ENCODE peak calls at places on chromosomes 12 and 14, in six cellular contexts. One of them, this sample, is unnamed.

GRCh38 chr14:68622856-68623255 is 170.0 kb downstream of the ZFP36L1 start:
- DNase-seq in tibial nerve: no peak
- DNase-seq in stomach: no peak
- DNase-seq in upper lobe of left lung: no peak
- DNase-seq in HL-60: no peak
- DNase-seq in AG10803: no peak
- DNase-seq in this sample: no peak

GRCh38 chr12:43662736-43663135 is 95.9 kb downstream of the PUS7L start:
- DNase-seq in stomach: no peak
- DNase-seq in tibial nerve: no peak
- DNase-seq in upper lobe of left lung: no peak
- DNase-seq in AG10803: no peak
- DNase-seq in HL-60: no peak
- DNase-seq in this sample: no peak

GRCh38 chr12:32305163-32305562 is 94.2 kb upstream of the FGD4 start:
- DNase-seq in upper lobe of left lung: no peak
- DNase-seq in stomach: no peak
- DNase-seq in AG10803: peak; percentile 24
- DNase-seq in HL-60: no peak
- DNase-seq in tibial nerve: no peak
- DNase-seq in this sample: no peak

GRCh38 chr12:572532-572899 is 90.7 kb downstream of the NINJ2 start:
- DNase-seq in upper lobe of left lung: no peak
- DNase-seq in stomach: peak; percentile 23
- DNase-seq in HL-60: no peak
- DNase-seq in AG10803: no peak
- DNase-seq in tibial nerve: no peak
- DNase-seq in this sample: no peak

GRCh38 chr12:76762556-76762955 is 1.4 kb upstream of the ZDHHC17 start:
- DNase-seq in HL-60: no peak
- DNase-seq in tibial nerve: no peak
- DNase-seq in AG10803: no peak
- DNase-seq in upper lobe of left lung: no peak
- DNase-seq in stomach: no peak
- DNase-seq in this sample: no peak

GRCh38 chr12:130013771-130014484 is 110.1 kb upstream of the TMEM132D start:
- DNase-seq in HL-60: no peak
- DNase-seq in stomach: peak; percentile 40
- DNase-seq in AG10803: peak; percentile 20
- DNase-seq in tibial nerve: no peak
- DNase-seq in upper lobe of left lung: peak; percentile 70
- DNase-seq in this sample: no peak

GRCh38 chr12:54526800-54527630 is 22.4 kb upstream of the PDE1B start:
- DNase-seq in upper lobe of left lung: no peak
- DNase-seq in AG10803: peak; percentile 14
- DNase-seq in tibial nerve: no peak
- DNase-seq in HL-60: peak; percentile 17
- DNase-seq in stomach: peak; percentile 39
- DNase-seq in this sample: peak; percentile 50

GRCh38 chr12:122207391-122207790 is 3.9 kb downstream of the B3GNT4 start:
- DNase-seq in stomach: no peak
- DNase-seq in tibial nerve: no peak
- DNase-seq in upper lobe of left lung: no peak
- DNase-seq in HL-60: no peak
- DNase-seq in AG10803: no peak
- DNase-seq in this sample: no peak

GRCh38 chr14:76810953-76811400 is 1.7 kb downstream of the ANGEL1 start:
- DNase-seq in upper lobe of left lung: no peak
- DNase-seq in tibial nerve: no peak
- DNase-seq in AG10803: peak; percentile 47
- DNase-seq in stomach: no peak
- DNase-seq in HL-60: no peak
- DNase-seq in this sample: peak; percentile 46

GRCh38 chr12:69007166-69007857 is 74.3 kb upstream of the CPM start:
- DNase-seq in tibial nerve: no peak
- DNase-seq in stomach: peak; percentile 29
- DNase-seq in upper lobe of left lung: no peak
- DNase-seq in AG10803: peak; percentile 73
- DNase-seq in HL-60: no peak
- DNase-seq in this sample: no peak

GRCh38 chr14:76836029-76836630 is 9.9 kb downstream of the LRRC74A start:
- DNase-seq in HL-60: no peak
- DNase-seq in AG10803: no peak
- DNase-seq in tibial nerve: no peak
- DNase-seq in stomach: no peak
- DNase-seq in upper lobe of left lung: peak; percentile 56
- DNase-seq in this sample: no peak

GRCh38 chr12:102551186-102551585 is 70.8 kb upstream of the IGF1 start:
- DNase-seq in HL-60: no peak
- DNase-seq in tibial nerve: no peak
- DNase-seq in upper lobe of left lung: no peak
- DNase-seq in stomach: no peak
- DNase-seq in AG10803: no peak
- DNase-seq in this sample: no peak

GRCh38 chr12:27177716-27178115 is 66.4 kb upstream of the STK38L start:
- DNase-seq in AG10803: peak; percentile 70
- DNase-seq in upper lobe of left lung: no peak
- DNase-seq in tibial nerve: no peak
- DNase-seq in stomach: no peak
- DNase-seq in HL-60: no peak
- DNase-seq in this sample: no peak

DNA sequence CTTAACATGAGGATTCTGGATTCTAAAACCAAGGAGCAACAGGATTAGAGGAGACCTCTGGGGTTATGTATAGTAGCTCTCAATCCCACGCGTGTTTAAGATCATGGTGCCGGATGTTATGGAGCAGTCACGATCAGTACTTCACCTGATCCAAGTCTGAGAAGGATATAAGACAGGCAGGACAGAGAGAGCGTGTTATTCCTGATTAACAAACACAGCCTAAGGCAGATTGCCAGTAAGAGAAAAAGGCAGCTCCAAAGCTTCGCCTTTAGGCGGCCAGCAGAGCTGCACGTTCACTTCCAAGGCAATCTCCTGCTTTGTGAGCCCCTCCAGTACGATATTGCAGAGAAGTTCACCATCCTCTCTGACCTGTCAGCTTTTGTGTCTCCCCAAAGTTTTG is 5.5 kb downstream of the SETD3 start:
- DNase-seq in tibial nerve: no peak
- DNase-seq in upper lobe of left lung: no peak
- DNase-seq in HL-60: no peak
- DNase-seq in AG10803: no peak
- DNase-seq in stomach: no peak
- DNase-seq in this sample: peak; percentile 10
- TF ChIP-seq CTCF in tibial nerve: no peak
- TF ChIP-seq CTCF in upper lobe of left lung: no peak
- TF ChIP-seq CTCF in HL-60: no peak
- TF ChIP-seq CTCF in AG10803: no peak
- TF ChIP-seq CTCF in stomach: no peak
- TF ChIP-seq CTCF in this sample: no peak

GRCh38 chr14:64878775-64879634 is 702 bp downstream of the SPTB start:
- DNase-seq in HL-60: no peak
- DNase-seq in stomach: no peak
- DNase-seq in AG10803: no peak
- DNase-seq in tibial nerve: no peak
- DNase-seq in upper lobe of left lung: peak; percentile 84
- DNase-seq in this sample: peak; percentile 28
- H3K4me3 ChIP-seq in HL-60: peak overlapping the region; percentile 40
- H3K4me3 ChIP-seq in stomach: peak overlapping the region; percentile 82
- H3K4me3 ChIP-seq in AG10803: peak overlapping the region; percentile 29
- H3K4me3 ChIP-seq in tibial nerve: peak overlapping the region; percentile 62
- H3K4me3 ChIP-seq in upper lobe of left lung: no peak overlapping the region
- H3K4me3 ChIP-seq in this sample: peak overlapping the region; percentile 61

GRCh38 chr14:60349663-60350365 is 100.8 kb downstream of the PPM1A start:
- DNase-seq in stomach: peak; percentile 33
- DNase-seq in AG10803: peak; percentile 56
- DNase-seq in upper lobe of left lung: no peak
- DNase-seq in tibial nerve: no peak
- DNase-seq in HL-60: no peak
- DNase-seq in this sample: no peak
- TF ChIP-seq CTCF in stomach: peak; percentile 35
- TF ChIP-seq CTCF in AG10803: peak; percentile 72
- TF ChIP-seq CTCF in upper lobe of left lung: peak; percentile 42
- TF ChIP-seq CTCF in tibial nerve: peak; percentile 59
- TF ChIP-seq CTCF in HL-60: peak; percentile 53
- TF ChIP-seq CTCF in this sample: peak; percentile 54

GRCh38 chr12:114399664-114400211 is 6.2 kb downstream of the TBX5 start:
- DNase-seq in AG10803: no peak
- DNase-seq in tibial nerve: no peak
- DNase-seq in upper lobe of left lung: peak; percentile 33
- DNase-seq in HL-60: no peak
- DNase-seq in stomach: no peak
- DNase-seq in this sample: no peak
- H3K4me3 ChIP-seq in AG10803: no peak overlapping the region
- H3K4me3 ChIP-seq in tibial nerve: no peak overlapping the region
- H3K4me3 ChIP-seq in upper lobe of left lung: no peak overlapping the region
- H3K4me3 ChIP-seq in HL-60: no peak overlapping the region
- H3K4me3 ChIP-seq in stomach: no peak overlapping the region
- H3K4me3 ChIP-seq in this sample: no peak overlapping the region

DNA sequence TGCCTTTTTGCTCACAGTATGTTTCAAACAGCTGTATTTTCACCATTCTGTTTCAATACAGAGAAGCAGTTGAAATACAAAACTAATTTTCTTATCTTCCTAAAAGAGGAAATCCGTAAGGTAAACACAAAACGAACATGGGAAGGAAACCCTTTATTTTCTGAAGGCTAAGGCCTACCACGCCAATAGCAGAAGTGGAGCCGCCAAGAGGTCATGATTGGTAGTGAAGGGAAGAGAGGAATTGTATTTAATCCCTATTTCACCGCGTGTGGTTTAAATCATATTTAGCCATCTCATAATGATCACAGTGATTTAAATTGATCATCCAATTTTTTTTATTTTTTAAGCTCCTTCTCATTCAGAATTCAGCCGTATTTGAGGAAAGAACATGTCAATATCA is 398.2 kb downstream of the PRKD1 start:
- DNase-seq in upper lobe of left lung: no peak
- DNase-seq in AG10803: no peak
- DNase-seq in stomach: no peak
- DNase-seq in tibial nerve: no peak
- DNase-seq in HL-60: no peak
- DNase-seq in this sample: no peak
- TF ChIP-seq CTCF in upper lobe of left lung: no peak
- TF ChIP-seq CTCF in AG10803: peak; percentile 40
- TF ChIP-seq CTCF in stomach: no peak
- TF ChIP-seq CTCF in tibial nerve: no peak
- TF ChIP-seq CTCF in HL-60: no peak
- TF ChIP-seq CTCF in this sample: peak; percentile 8

DNA sequence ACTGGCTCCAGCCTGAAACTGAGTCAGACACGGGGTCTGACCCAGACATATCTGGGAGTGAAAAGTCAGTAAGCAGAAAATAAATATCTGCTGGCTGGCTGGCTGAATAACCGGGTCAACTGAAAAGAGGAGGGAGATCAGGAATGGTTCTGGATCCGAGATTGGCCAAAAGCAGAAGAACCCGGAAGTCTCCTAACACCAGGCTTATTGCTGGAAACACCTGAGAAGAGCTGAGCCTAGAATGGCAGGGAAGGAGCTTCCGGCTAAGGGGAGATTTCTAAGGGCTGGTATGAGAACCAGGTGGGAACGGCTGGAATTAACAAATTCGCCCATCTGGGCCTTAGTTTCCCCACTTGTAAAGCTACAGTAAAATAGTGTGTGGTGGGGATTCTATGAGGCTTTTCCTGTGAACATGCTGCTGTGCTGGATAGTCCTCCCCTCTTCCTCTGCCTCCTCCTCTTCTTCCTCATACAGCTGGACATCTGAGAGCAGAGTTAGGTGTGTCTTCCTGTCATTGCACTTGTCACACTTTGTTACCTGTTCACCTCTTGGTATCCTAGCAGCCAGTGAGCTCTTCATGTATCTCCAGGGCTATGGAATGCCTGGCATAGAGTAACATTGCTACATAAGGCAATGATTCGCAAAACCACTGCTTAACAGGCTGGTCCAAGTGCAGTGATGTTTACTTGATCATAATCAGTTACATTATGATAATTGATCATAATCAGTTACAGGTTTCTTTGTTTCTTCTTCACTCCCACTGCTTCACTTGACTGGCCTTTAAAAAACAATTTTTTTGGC is 2.0 kb upstream of the SHMT2 start:
- DNase-seq in upper lobe of left lung: no peak
- DNase-seq in stomach: no peak
- DNase-seq in AG10803: peak; percentile 50
- DNase-seq in HL-60: no peak
- DNase-seq in tibial nerve: no peak
- DNase-seq in this sample: no peak
- H3K4me3 ChIP-seq in upper lobe of left lung: no peak overlapping the region
- H3K4me3 ChIP-seq in stomach: no peak overlapping the region
- H3K4me3 ChIP-seq in AG10803: no peak overlapping the region
- H3K4me3 ChIP-seq in HL-60: no peak overlapping the region
- H3K4me3 ChIP-seq in tibial nerve: no peak overlapping the region
- H3K4me3 ChIP-seq in this sample: no peak overlapping the region

GRCh38 chr12:92144631-92145480 is 790 bp downstream of the BTG1 start:
- DNase-seq in stomach: peak; percentile 74
- DNase-seq in AG10803: peak; percentile 55
- DNase-seq in upper lobe of left lung: peak; percentile 92
- DNase-seq in tibial nerve: peak; percentile 23
- DNase-seq in HL-60: no peak
- DNase-seq in this sample: peak; percentile 66
- TF ChIP-seq CTCF in stomach: no peak
- TF ChIP-seq CTCF in AG10803: no peak
- TF ChIP-seq CTCF in upper lobe of left lung: no peak
- TF ChIP-seq CTCF in tibial nerve: no peak
- TF ChIP-seq CTCF in HL-60: no peak
- TF ChIP-seq CTCF in this sample: no peak

DNA sequence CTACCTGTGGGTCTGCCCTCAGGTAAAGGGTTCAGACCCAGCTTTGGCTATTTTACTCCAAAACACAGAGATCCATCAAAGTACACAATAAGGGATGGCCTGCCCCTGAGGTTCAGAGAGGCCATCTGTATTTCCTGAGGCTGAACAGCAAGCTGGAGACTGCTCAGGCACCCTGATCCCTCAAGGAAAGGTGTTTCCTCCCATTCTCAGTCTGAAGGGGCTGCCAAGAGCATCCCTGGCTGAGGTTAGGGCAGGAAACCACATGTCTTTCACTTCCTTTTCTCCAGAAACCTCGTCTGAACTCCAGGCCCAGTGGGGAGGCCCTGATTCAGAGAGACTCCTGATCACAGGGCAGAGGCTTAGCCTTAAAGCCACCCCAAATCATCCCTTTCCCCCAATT is 1.5 kb downstream of the RILPL1 start:
- DNase-seq in stomach: no peak
- DNase-seq in AG10803: peak; percentile 27
- DNase-seq in upper lobe of left lung: no peak
- DNase-seq in tibial nerve: no peak
- DNase-seq in HL-60: peak; percentile 55
- DNase-seq in this sample: no peak
- H3K4me3 ChIP-seq in stomach: peak overlapping the region; percentile 98
- H3K4me3 ChIP-seq in AG10803: peak overlapping the region; percentile 77
- H3K4me3 ChIP-seq in upper lobe of left lung: no peak overlapping the region
- H3K4me3 ChIP-seq in tibial nerve: peak overlapping the region; percentile 66
- H3K4me3 ChIP-seq in HL-60: no peak overlapping the region
- H3K4me3 ChIP-seq in this sample: no peak overlapping the region

DNA sequence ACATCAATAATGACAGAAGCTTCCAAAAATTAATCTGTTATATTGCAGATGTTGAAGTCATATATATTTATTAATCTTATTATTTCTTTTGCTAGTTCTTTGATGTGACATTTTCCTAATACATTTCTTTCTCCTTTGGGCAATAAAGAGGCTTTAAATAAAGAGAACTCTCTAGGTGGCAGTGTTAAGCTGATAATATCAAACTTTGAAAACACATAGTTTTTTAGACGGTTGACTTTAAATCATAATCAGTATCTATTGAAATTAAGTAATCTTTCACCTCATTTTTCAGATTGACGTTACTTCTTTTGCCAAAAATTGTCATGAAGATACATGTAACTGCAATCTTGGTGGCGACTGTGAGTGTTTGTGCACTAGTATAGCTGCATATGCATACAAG is 130.9 kb upstream of the PTPRQ start:
- DNase-seq in tibial nerve: no peak
- DNase-seq in upper lobe of left lung: no peak
- DNase-seq in HL-60: no peak
- DNase-seq in AG10803: no peak
- DNase-seq in stomach: no peak
- DNase-seq in this sample: no peak
- TF ChIP-seq CTCF in tibial nerve: no peak
- TF ChIP-seq CTCF in upper lobe of left lung: no peak
- TF ChIP-seq CTCF in HL-60: no peak
- TF ChIP-seq CTCF in AG10803: peak; percentile 16
- TF ChIP-seq CTCF in stomach: no peak
- TF ChIP-seq CTCF in this sample: peak; percentile 2